ENCODE peak calls at places on chromosome 14, in eight cellular contexts. One of them, this sample, is unnamed.

GRCh38 chr14:62687818-62688217 is 357.4 kb downstream of the KCNH5 start:
- DNase-seq in GM12878: no peak
- DNase-seq in HL-60: no peak
- DNase-seq in HepG2: no peak
- DNase-seq in GM23338: no peak
- DNase-seq in HCT116: no peak
- DNase-seq in SK-N-SH: no peak
- DNase-seq in K562: no peak
- DNase-seq in this sample: no peak

GRCh38 chr14:94022532-94023411 is 3.4 kb upstream of the OTUB2 start:
- DNase-seq in HL-60: no peak
- DNase-seq in SK-N-SH: no peak
- DNase-seq in HepG2: peak
- DNase-seq in K562: no peak
- DNase-seq in HCT116: no peak
- DNase-seq in GM23338: no peak
- DNase-seq in GM12878: no peak
- DNase-seq in this sample: no peak

GRCh38 chr14:71361335-71361734 is 454.1 kb downstream of the PCNX1 start:
- DNase-seq in GM12878: no peak
- DNase-seq in HL-60: peak
- DNase-seq in K562: peak
- DNase-seq in HCT116: no peak
- DNase-seq in GM23338: no peak
- DNase-seq in SK-N-SH: no peak
- DNase-seq in HepG2: peak
- DNase-seq in this sample: no peak

GRCh38 chr14:50649691-50650090 is 18.4 kb downstream of the SAV1 start:
- DNase-seq in HCT116: no peak
- DNase-seq in SK-N-SH: no peak
- DNase-seq in GM12878: no peak
- DNase-seq in HepG2: no peak
- DNase-seq in HL-60: no peak
- DNase-seq in K562: no peak
- DNase-seq in GM23338: no peak
- DNase-seq in this sample: no peak

GRCh38 chr14:55581011-55581806 is 1.2 kb downstream of the KTN1 start:
- DNase-seq in K562: peak
- DNase-seq in GM12878: no peak
- DNase-seq in HL-60: peak
- DNase-seq in HCT116: no peak
- DNase-seq in GM23338: peak
- DNase-seq in HepG2: peak
- DNase-seq in SK-N-SH: peak
- DNase-seq in this sample: no peak

GRCh38 chr14:32332415-32333116 is 3.5 kb downstream of the AKAP6 start:
- DNase-seq in K562: no peak
- DNase-seq in SK-N-SH: no peak
- DNase-seq in HepG2: no peak
- DNase-seq in GM23338: no peak
- DNase-seq in HCT116: no peak
- DNase-seq in GM12878: no peak
- DNase-seq in HL-60: no peak
- DNase-seq in this sample: no peak

GRCh38 chr14:30196861-30197260 is 269.2 kb upstream of the PRKD1 start:
- DNase-seq in HCT116: no peak
- DNase-seq in SK-N-SH: no peak
- DNase-seq in GM23338: no peak
- DNase-seq in HL-60: no peak
- DNase-seq in K562: no peak
- DNase-seq in HepG2: no peak
- DNase-seq in GM12878: no peak
- DNase-seq in this sample: no peak

GRCh38 chr14:64649383-64649998 is 54.7 kb upstream of the PLEKHG3 start:
- DNase-seq in HepG2: no peak
- DNase-seq in SK-N-SH: no peak
- DNase-seq in K562: no peak
- DNase-seq in GM23338: peak
- DNase-seq in HL-60: no peak
- DNase-seq in HCT116: no peak
- DNase-seq in GM12878: no peak
- DNase-seq in this sample: no peak

GRCh38 chr14:21072781-21073339 is 2.8 kb downstream of the ARHGEF40 start:
- DNase-seq in HCT116: no peak
- DNase-seq in GM23338: no peak
- DNase-seq in HL-60: no peak
- DNase-seq in GM12878: no peak
- DNase-seq in K562: no peak
- DNase-seq in HepG2: no peak
- DNase-seq in SK-N-SH: no peak
- DNase-seq in this sample: no peak

GRCh38 chr14:102262894-102263462 is 42.0 kb downstream of the MOK start:
- DNase-seq in HL-60: no peak
- DNase-seq in HCT116: peak
- DNase-seq in GM12878: no peak
- DNase-seq in GM23338: peak
- DNase-seq in SK-N-SH: peak
- DNase-seq in HepG2: peak
- DNase-seq in K562: no peak
- DNase-seq in this sample: no peak

GRCh38 chr14:102606296-102606695 is 13.8 kb downstream of the RCOR1 start:
- DNase-seq in HCT116: no peak
- DNase-seq in SK-N-SH: no peak
- DNase-seq in K562: no peak
- DNase-seq in HL-60: no peak
- DNase-seq in GM23338: no peak
- DNase-seq in HepG2: no peak
- DNase-seq in GM12878: peak
- DNase-seq in this sample: no peak

GRCh38 chr14:22837059-22837749 is 819 bp downstream of the MMP14 start:
- DNase-seq in GM12878: no peak
- DNase-seq in HCT116: no peak
- DNase-seq in K562: no peak
- DNase-seq in GM23338: peak
- DNase-seq in HL-60: no peak
- DNase-seq in HepG2: peak
- DNase-seq in SK-N-SH: peak
- DNase-seq in this sample: no peak

GRCh38 chr14:48704639-48705038 is 881.5 kb downstream of the RPS29 start:
- DNase-seq in SK-N-SH: no peak
- DNase-seq in HL-60: no peak
- DNase-seq in HCT116: no peak
- DNase-seq in GM23338: no peak
- DNase-seq in GM12878: no peak
- DNase-seq in HepG2: no peak
- DNase-seq in K562: no peak
- DNase-seq in this sample: no peak

GRCh38 chr14:48703728-48704467 is 882.3 kb downstream of the RPS29 start:
- DNase-seq in K562: no peak
- DNase-seq in GM12878: no peak
- DNase-seq in HepG2: no peak
- DNase-seq in HCT116: no peak
- DNase-seq in SK-N-SH: no peak
- DNase-seq in HL-60: no peak
- DNase-seq in GM23338: no peak
- DNase-seq in this sample: no peak

GRCh38 chr14:48709277-48709785 is 876.8 kb downstream of the RPS29 start:
- DNase-seq in HepG2: no peak
- DNase-seq in HL-60: no peak
- DNase-seq in GM23338: no peak
- DNase-seq in GM12878: no peak
- DNase-seq in K562: no peak
- DNase-seq in HCT116: no peak
- DNase-seq in SK-N-SH: no peak
- DNase-seq in this sample: no peak
- TF ChIP-seq POLR2AphosphoS5 in HepG2: no peak
- TF ChIP-seq POLR2AphosphoS5 in HL-60: no peak
- TF ChIP-seq POLR2AphosphoS5 in GM23338: no peak
- TF ChIP-seq POLR2AphosphoS5 in GM12878: no peak
- TF ChIP-seq POLR2AphosphoS5 in K562: no peak
- TF ChIP-seq POLR2AphosphoS5 in HCT116: no peak
- TF ChIP-seq POLR2AphosphoS5 in SK-N-SH: no peak
- TF ChIP-seq POLR2AphosphoS5 in this sample: no peak

GRCh38 chr14:103858063-103858820 is 10.9 kb upstream of the PPP1R13B start:
- DNase-seq in HCT116: no peak
- DNase-seq in HL-60: no peak
- DNase-seq in K562: no peak
- DNase-seq in SK-N-SH: no peak
- DNase-seq in HepG2: no peak
- DNase-seq in GM23338: peak
- DNase-seq in GM12878: no peak
- DNase-seq in this sample: no peak
- TF ChIP-seq REST in HCT116: no peak
- TF ChIP-seq REST in HL-60: no peak
- TF ChIP-seq REST in K562: no peak
- TF ChIP-seq REST in SK-N-SH: no peak
- TF ChIP-seq REST in HepG2: no peak
- TF ChIP-seq REST in GM23338: no peak
- TF ChIP-seq REST in GM12878: no peak
- TF ChIP-seq REST in this sample: no peak

GRCh38 chr14:75989134-75989533 is 3.6 kb downstream of the IFT43 start:
- DNase-seq in HL-60: no peak
- DNase-seq in HepG2: peak
- DNase-seq in SK-N-SH: no peak
- DNase-seq in GM12878: no peak
- DNase-seq in GM23338: no peak
- DNase-seq in HCT116: no peak
- DNase-seq in K562: no peak
- DNase-seq in this sample: no peak
- TF ChIP-seq POLR2AphosphoS5 in HL-60: no peak
- TF ChIP-seq POLR2AphosphoS5 in HepG2: no peak
- TF ChIP-seq POLR2AphosphoS5 in SK-N-SH: no peak
- TF ChIP-seq POLR2AphosphoS5 in GM12878: no peak
- TF ChIP-seq POLR2AphosphoS5 in GM23338: no peak
- TF ChIP-seq POLR2AphosphoS5 in HCT116: no peak
- TF ChIP-seq POLR2AphosphoS5 in K562: no peak
- TF ChIP-seq POLR2AphosphoS5 in this sample: no peak

GRCh38 chr14:90521121-90521929 is 124.5 kb downstream of the CALM1 start:
- DNase-seq in SK-N-SH: no peak
- DNase-seq in K562: no peak
- DNase-seq in HCT116: no peak
- DNase-seq in HL-60: no peak
- DNase-seq in GM23338: no peak
- DNase-seq in GM12878: no peak
- DNase-seq in HepG2: no peak
- DNase-seq in this sample: no peak
- TF ChIP-seq REST in SK-N-SH: no peak
- TF ChIP-seq REST in K562: no peak
- TF ChIP-seq REST in HCT116: no peak
- TF ChIP-seq REST in HL-60: no peak
- TF ChIP-seq REST in GM23338: no peak
- TF ChIP-seq REST in GM12878: no peak
- TF ChIP-seq REST in HepG2: no peak
- TF ChIP-seq REST in this sample: no peak

GRCh38 chr14:91377700-91378652 is 39.6 kb downstream of the CCDC88C start:
- DNase-seq in SK-N-SH: peak
- DNase-seq in HepG2: no peak
- DNase-seq in HL-60: peak
- DNase-seq in K562: no peak
- DNase-seq in GM12878: no peak
- DNase-seq in GM23338: no peak
- DNase-seq in HCT116: no peak
- DNase-seq in this sample: no peak
- TF ChIP-seq POLR2AphosphoS5 in SK-N-SH: peak
- TF ChIP-seq POLR2AphosphoS5 in HepG2: no peak
- TF ChIP-seq POLR2AphosphoS5 in HL-60: peak
- TF ChIP-seq POLR2AphosphoS5 in K562: no peak
- TF ChIP-seq POLR2AphosphoS5 in GM12878: no peak
- TF ChIP-seq POLR2AphosphoS5 in GM23338: no peak
- TF ChIP-seq POLR2AphosphoS5 in HCT116: no peak
- TF ChIP-seq POLR2AphosphoS5 in this sample: no peak

DNA sequence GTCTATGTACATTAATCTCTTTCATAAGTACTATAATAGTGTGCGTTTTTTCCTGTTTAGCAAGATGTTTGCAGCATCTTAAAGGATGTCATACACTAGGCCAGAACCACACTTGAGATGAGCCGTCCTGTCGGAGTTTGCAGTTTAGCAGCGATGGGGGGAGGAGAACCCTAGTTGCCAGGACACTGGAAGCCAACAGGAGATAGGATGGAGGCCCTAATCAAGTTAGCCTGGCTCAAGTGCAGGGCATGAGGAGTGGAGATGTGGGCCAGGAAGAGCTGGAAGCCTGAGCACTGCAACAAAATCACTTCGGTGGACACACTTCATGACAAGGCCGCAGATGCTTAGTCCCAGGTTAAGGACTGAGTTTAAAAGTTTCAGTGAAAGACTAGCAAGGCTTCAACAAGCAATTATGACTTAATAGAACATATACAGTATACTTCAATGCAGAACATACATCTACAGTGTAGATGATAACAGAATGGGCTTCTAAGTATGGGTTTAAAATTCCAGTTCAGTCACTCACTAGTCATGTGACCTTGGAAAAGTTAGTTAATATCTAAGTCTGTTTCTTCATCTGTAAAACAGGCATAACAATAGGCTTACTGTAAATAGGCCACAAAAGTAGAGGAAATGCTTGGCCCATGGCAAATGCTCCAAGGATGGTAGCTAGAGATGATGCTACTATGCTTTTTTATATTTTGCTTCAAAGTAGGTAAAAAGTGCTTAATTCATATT is 77.1 kb downstream of the PTPN21 start:
- DNase-seq in HepG2: no peak
- DNase-seq in GM12878: no peak
- DNase-seq in HL-60: no peak
- DNase-seq in GM23338: no peak
- DNase-seq in HCT116: no peak
- DNase-seq in K562: no peak
- DNase-seq in SK-N-SH: no peak
- DNase-seq in this sample: no peak
- TF ChIP-seq REST in HepG2: no peak
- TF ChIP-seq REST in GM12878: no peak
- TF ChIP-seq REST in HL-60: no peak
- TF ChIP-seq REST in GM23338: no peak
- TF ChIP-seq REST in HCT116: no peak
- TF ChIP-seq REST in K562: no peak
- TF ChIP-seq REST in SK-N-SH: no peak
- TF ChIP-seq REST in this sample: no peak

GRCh38 chr14:52954346-52955214 is 3.7 kb upstream of the FERMT2 start:
- DNase-seq in GM12878: no peak
- DNase-seq in GM23338: peak
- DNase-seq in SK-N-SH: no peak
- DNase-seq in HCT116: no peak
- DNase-seq in HL-60: no peak
- DNase-seq in K562: no peak
- DNase-seq in HepG2: no peak
- DNase-seq in this sample: no peak
- TF ChIP-seq POLR2AphosphoS5 in GM12878: no peak
- TF ChIP-seq POLR2AphosphoS5 in GM23338: no peak
- TF ChIP-seq POLR2AphosphoS5 in SK-N-SH: no peak
- TF ChIP-seq POLR2AphosphoS5 in HCT116: no peak
- TF ChIP-seq POLR2AphosphoS5 in HL-60: no peak
- TF ChIP-seq POLR2AphosphoS5 in K562: no peak
- TF ChIP-seq POLR2AphosphoS5 in HepG2: no peak
- TF ChIP-seq POLR2AphosphoS5 in this sample: no peak

DNA sequence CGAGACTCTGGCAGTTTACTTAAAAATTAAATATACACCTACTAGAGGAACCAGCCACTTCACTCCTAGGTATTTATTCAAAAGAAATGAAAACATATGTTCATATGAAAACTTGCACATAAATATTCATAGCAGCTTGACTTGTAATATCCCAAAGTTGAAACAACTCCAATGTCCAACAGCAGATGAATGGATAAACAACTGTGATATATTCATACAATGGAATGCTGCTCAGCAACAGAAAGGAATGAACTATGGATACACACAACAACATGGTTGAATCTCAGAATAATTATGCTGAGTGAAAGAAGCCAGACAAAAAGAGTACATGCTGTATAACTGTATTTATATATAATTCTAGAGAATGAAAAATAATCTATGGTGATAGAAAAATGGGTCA is 53.4 kb upstream of the DACT1 start:
- DNase-seq in SK-N-SH: no peak
- DNase-seq in HCT116: no peak
- DNase-seq in GM23338: no peak
- DNase-seq in K562: no peak
- DNase-seq in HepG2: no peak
- DNase-seq in HL-60: no peak
- DNase-seq in GM12878: no peak
- DNase-seq in this sample: no peak
- TF ChIP-seq REST in SK-N-SH: no peak
- TF ChIP-seq REST in HCT116: no peak
- TF ChIP-seq REST in GM23338: no peak
- TF ChIP-seq REST in K562: no peak
- TF ChIP-seq REST in HepG2: no peak
- TF ChIP-seq REST in HL-60: no peak
- TF ChIP-seq REST in GM12878: no peak
- TF ChIP-seq REST in this sample: no peak